ENCODE peak calls at places on chromosomes 16 and 17, in four cellular contexts. V is H9, L is IMR-90, S is mesenchymal stem cell. E is an unnamed sample.

GRCh38 chr17:27323538-27324212 is 29.8 kb downstream of the WSB1 start:
- DNase-seq in V (peak; percentile 67), L (peak; percentile 16), S (peak; percentile 62), E (peak; percentile 53)

GRCh38 chr16:18003033-18003432 is 333.5 kb downstream of the NPIPA8 start:
- DNase-seq in V (no peak), L (no peak), S (no peak), E (no peak)

GRCh38 chr16:12366313-12366712 is 389.8 kb downstream of the SNX29 start:
- DNase-seq in V (no peak), L (no peak), S (no peak), E (no peak)

GRCh38 chr16:75789237-75789636 is 62.9 kb upstream of the CPHXL start:
- DNase-seq in V (no peak), L (peak; percentile 46), S (peak; percentile 61), E (no peak)

GRCh38 chr16:1941162-1941923 is 1.7 kb downstream of the MSRB1 start:
- DNase-seq in V (peak; percentile 75), L (no peak), S (no peak), E (no peak)

GRCh38 chr17:1162116-1162855 is 17.5 kb downstream of the ABR start:
- DNase-seq in V (no peak), L (no peak), S (no peak), E (no peak)

GRCh38 chr17:2602597-2603017 is 9.2 kb downstream of the PAFAH1B1 start:
- DNase-seq in V (no peak), L (peak; percentile 16), S (peak; percentile 49), E (no peak)

GRCh38 chr16:68310441-68311315 is at the start of the genes PRMT7 and SLC7A6OS:
- DNase-seq in V (peak; percentile 93), L (peak; percentile 84), S (peak; percentile 94), E (peak; percentile 67)

GRCh38 chr17:44556854-44557606 is at the start of gene FZD2:
- DNase-seq in V (peak; percentile 97), L (peak; percentile 99), S (peak; percentile 99), E (peak; percentile 93)

GRCh38 chr16:75273054-75273925 is 21.9 kb upstream of the BCAR1 start:
- DNase-seq in V (no peak), L (peak; percentile 72), S (peak; percentile 62), E (no peak)

GRCh38 chr17:78313735-78314648 is 45.9 kb downstream of the SOCS3 start:
- DNase-seq in V (peak; percentile 97), L (peak; percentile 59), S (peak; percentile 80), E (peak; percentile 88)

GRCh38 chr17:3905017-3905486 is 11.2 kb downstream of the P2RX1 start:
- DNase-seq in V (no peak), L (no peak), S (no peak), E (no peak)

DNA sequence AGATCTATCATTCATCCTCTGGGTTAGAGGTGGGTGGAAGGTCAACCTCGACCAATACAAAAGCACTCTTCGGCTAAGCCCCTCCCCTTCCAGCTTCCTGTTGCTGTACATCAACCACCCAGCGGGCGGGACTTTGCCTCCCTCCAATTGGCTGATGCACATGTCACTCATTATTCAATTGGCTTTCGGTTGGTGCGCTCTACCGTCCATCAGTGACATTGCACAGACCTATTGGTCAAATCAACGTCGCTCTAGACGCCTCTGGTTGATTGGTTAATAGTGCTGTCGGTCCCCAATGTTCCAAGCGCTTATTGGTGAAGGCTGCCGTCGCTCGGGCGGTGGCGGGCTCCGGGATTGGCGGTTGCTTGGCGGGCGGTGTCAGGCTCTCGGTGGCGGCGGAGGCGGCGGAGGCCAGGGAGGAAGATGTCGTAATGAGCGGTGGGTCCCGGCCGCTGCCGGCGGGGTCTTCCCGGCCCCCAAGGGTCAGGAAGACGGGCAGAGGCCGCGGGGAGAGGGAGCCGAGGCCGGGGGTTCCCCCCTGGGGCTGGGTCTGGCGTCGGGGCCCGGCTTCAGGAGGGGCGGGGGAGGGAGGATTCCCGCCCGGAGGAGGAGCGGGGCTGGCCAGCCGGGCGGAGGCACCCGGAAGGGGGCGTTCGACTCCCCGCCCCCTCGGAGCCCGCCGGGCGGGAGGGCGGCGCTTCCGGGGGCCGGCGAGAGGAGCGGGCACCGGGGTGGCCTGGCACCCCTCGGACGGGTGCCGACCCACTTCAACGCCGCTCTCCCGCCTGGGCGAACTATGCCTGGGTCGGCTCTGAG is at the start of gene SP2:
- DNase-seq in V (peak; percentile 100), L (peak; percentile 100), S (peak; percentile 100), E (peak; percentile 100)
- H4K91ac ChIP-seq in V (no peak within 1 kb of the TSS), L (peak within 1 kb of the TSS; percentile 94), S (peak within 1 kb of the TSS; percentile 95), E (peak within 1 kb of the TSS; percentile 86)

GRCh38 chr17:48972749-48973097 is 4.3 kb upstream of the GIP start:
- DNase-seq in V (no peak), L (no peak), S (no peak), E (no peak)

GRCh38 chr17:48973806-48974205 is 5.4 kb upstream of the GIP start:
- DNase-seq in V (no peak), L (no peak), S (no peak), E (no peak)

GRCh38 chr17:48970865-48971687 is 2.7 kb upstream of the GIP start:
- DNase-seq in V (no peak), L (no peak), S (no peak), E (no peak)

GRCh38 chr17:48970224-48970623 is 1.8 kb upstream of the GIP start:
- DNase-seq in V (no peak), L (no peak), S (peak; percentile 29), E (no peak)
- H4K91ac ChIP-seq in V (no peak overlapping the region), L (peak overlapping the region; percentile 98), S (no peak overlapping the region), E (no peak overlapping the region)

GRCh38 chr17:57880086-57880456 is 30.2 kb upstream of the MRPS23 start:
- DNase-seq in V (no peak), L (no peak), S (no peak), E (no peak)
- H4K91ac ChIP-seq in V (no peak overlapping the region), L (peak overlapping the region; percentile 95), S (peak overlapping the region; percentile 88), E (peak overlapping the region; percentile 79)

GRCh38 chr17:80650751-80651173 is 106.1 kb downstream of the RPTOR start:
- DNase-seq in V (no peak), L (no peak), S (no peak), E (no peak)

GRCh38 chr17:80649672-80650338 is 105.2 kb downstream of the RPTOR start:
- DNase-seq in V (peak; percentile 85), L (peak; percentile 92), S (peak; percentile 91), E (peak; percentile 38)

GRCh38 chr17:80652751-80653330 is 108.2 kb downstream of the RPTOR start:
- DNase-seq in V (no peak), L (peak; percentile 22), S (no peak), E (no peak)

GRCh38 chr17:80649200-80649644 is 104.6 kb downstream of the RPTOR start:
- DNase-seq in V (no peak), L (no peak), S (no peak), E (no peak)

GRCh38 chr17:80650339-80650672 is 105.7 kb downstream of the RPTOR start:
- DNase-seq in V (no peak), L (no peak), S (no peak), E (no peak)
- H4K91ac ChIP-seq in V (no peak overlapping the region), L (peak overlapping the region; percentile 64), S (peak overlapping the region; percentile 92), E (no peak overlapping the region)

GRCh38 chr16:55389426-55390073 is 65.5 kb downstream of the IRX6 start:
- DNase-seq in V (no peak), L (no peak), S (no peak), E (no peak)

GRCh38 chr16:55385363-55385762 is 61.4 kb downstream of the IRX6 start:
- DNase-seq in V (no peak), L (no peak), S (no peak), E (no peak)

GRCh38 chr16:55384848-55385247 is 60.8 kb downstream of the IRX6 start:
- DNase-seq in V (no peak), L (no peak), S (no peak), E (no peak)

GRCh38 chr16:55390838-55391237 is 66.8 kb downstream of the IRX6 start:
- DNase-seq in V (no peak), L (no peak), S (no peak), E (no peak)

DNA sequence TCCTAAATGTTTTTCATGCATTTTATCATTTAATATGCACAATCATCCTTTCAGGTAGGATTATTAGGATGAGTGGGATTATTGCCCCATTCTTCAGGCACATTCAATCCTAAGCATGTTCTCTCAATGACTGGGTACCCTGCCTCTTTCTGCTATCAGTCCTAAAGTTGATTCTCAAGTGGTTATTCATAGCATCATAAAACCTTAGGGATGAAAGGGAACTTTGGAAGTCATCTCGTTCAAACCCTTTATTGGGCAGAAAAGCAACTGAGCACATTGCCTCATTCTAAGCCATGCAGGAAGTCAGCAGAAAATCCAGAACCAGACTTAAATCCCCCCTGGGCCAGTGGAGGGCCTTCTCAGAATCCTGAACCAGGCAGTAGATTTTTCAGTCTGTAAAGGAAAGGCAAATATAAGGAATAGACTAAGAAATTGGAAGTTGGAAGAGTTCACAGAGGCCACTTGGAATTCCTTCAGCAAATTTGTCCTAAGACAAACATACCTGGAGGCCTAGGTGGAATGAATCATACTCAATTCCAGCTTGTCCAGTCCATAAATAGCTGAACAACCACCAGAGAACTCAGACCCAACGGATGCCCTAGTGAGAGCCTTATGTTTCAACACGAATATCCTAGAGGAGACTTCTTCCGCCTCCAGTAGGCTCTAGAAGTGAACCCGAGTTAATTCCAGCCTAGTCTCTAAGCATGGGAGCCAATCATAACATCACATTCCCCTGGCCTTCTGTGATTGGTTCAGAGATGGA is 62.7 kb downstream of the IRX6 start:
- DNase-seq in V (no peak), L (no peak), S (no peak), E (no peak)
- H4K91ac ChIP-seq in V (no peak overlapping the region), L (no peak overlapping the region), S (no peak overlapping the region), E (no peak overlapping the region)

GRCh38 chr17:17701112-17701511 is 19.9 kb downstream of the RAI1 start:
- DNase-seq in V (no peak), L (no peak), S (no peak), E (no peak)
- H4K91ac ChIP-seq in V (no peak overlapping the region), L (peak overlapping the region; percentile 2), S (peak overlapping the region; percentile 7), E (peak overlapping the region; percentile 39)

GRCh38 chr16:85946680-85947510 is 47.9 kb downstream of the IRF8 start:
- DNase-seq in V (no peak), L (no peak), S (no peak), E (no peak)
- H4K91ac ChIP-seq in V (no peak overlapping the region), L (no peak overlapping the region), S (no peak overlapping the region), E (no peak overlapping the region)